ENCODE peak calls at places on chromosome 11, in nine cellular contexts. V is astrocyte of the hippocampus; F is lower lobe of right lung; K is CD14-positive monocyte; Y is activated CD8-positive, alpha-beta memory T cell treated with anti-CD3 and anti-CD28 coated beads, Interleukin-2, amount 50 U/mL, for 48 hours; H is NCI-H1694 treated with DMSO at 0.1 percent for 48 hours; D is putamen; L is NCI-H1092 treated with DMSO at 0.1 percent for 48 hours; W is CD8-positive, alpha-beta memory T cell. R is an unnamed sample.

GRCh38 chr11:107468596-107468995 is 11.0 kb upstream of the CWF19L2 start:
- DNase-seq in V (no peak), F (no peak), K (no peak), Y (no peak), H (no peak), D (no peak), L (no peak), W (no peak), R (no peak)

GRCh38 chr11:130587658-130588057 is 139.2 kb downstream of the ADAMTS15 start:
- DNase-seq in V (no peak), F (no peak), K (no peak), Y (no peak), H (no peak), D (no peak), L (no peak), W (no peak), R (no peak)

GRCh38 chr11:126341760-126342161 is 13.7 kb upstream of the ST3GAL4 start:
- DNase-seq in V (peak), F (no peak), K (no peak), Y (no peak), H (no peak), D (no peak), L (no peak), W (no peak), R (peak)

GRCh38 chr11:122721964-122722266 is 66.4 kb downstream of the UBASH3B start:
- DNase-seq in V (peak), F (no peak), K (no peak), Y (no peak), H (no peak), D (no peak), L (no peak), W (no peak), R (no peak)

GRCh38 chr11:69378303-69379141 is 84.6 kb downstream of the MYEOV start:
- DNase-seq in V (no peak), F (no peak), K (peak), Y (no peak), H (no peak), D (no peak), L (no peak), W (no peak), R (peak)

GRCh38 chr11:1453611-1454386 is 32.8 kb downstream of the MOB2 start:
- DNase-seq in V (no peak), F (no peak), K (no peak), Y (peak), H (no peak), D (no peak), L (peak), W (no peak), R (no peak)

GRCh38 chr11:9489366-9489765 is 28.6 kb downstream of the ZNF143 start:
- DNase-seq in V (peak), F (no peak), K (no peak), Y (no peak), H (no peak), D (no peak), L (no peak), W (no peak), R (no peak)

GRCh38 chr11:113613619-113614018 is 92.5 kb downstream of the TMPRSS5 start:
- DNase-seq in V (peak), F (no peak), K (no peak), Y (no peak), H (no peak), D (no peak), L (no peak), W (no peak), R (no peak)

GRCh38 chr11:130042093-130042591 is 27.6 kb upstream of the APLP2 start:
- DNase-seq in V (peak), F (no peak), K (peak), Y (no peak), H (no peak), D (no peak), L (no peak), W (no peak), R (no peak)

GRCh38 chr11:3904228-3904627 is 48.8 kb downstream of the STIM1 start:
- DNase-seq in V (no peak), F (no peak), K (no peak), Y (no peak), H (no peak), D (no peak), L (no peak), W (no peak), R (no peak)

GRCh38 chr11:100942016-100942415 is 187.6 kb downstream of the PGR start:
- DNase-seq in V (peak), F (no peak), K (no peak), Y (no peak), H (no peak), D (no peak), L (peak), W (no peak), R (no peak)

GRCh38 chr11:46553746-46554204 is 40.0 kb downstream of the AMBRA1 start:
- DNase-seq in V (no peak), F (no peak), K (no peak), Y (no peak), H (no peak), D (no peak), L (no peak), W (no peak), R (no peak)

GRCh38 chr11:128476729-128477128 is 110.6 kb downstream of the ETS1 start:
- DNase-seq in V (no peak), F (no peak), K (no peak), Y (no peak), H (no peak), D (peak), L (no peak), W (peak), R (no peak)

R was measured in spleen.